ENCODE peak calls at places on chromosomes 13 and 19, in four cellular contexts. S is nephron progenitor cell; K is CD8-positive, alpha-beta T cell; C is mesothelial cell of epicardium. M is an unnamed sample.

GRCh38 chr19:14347999-14348889 is 33.0 kb upstream of the ADGRE5 start:
- DNase-seq in S (peak), K (peak), C (peak), M (peak)

GRCh38 chr13:99969934-99970760 is 1.4 kb downstream of the ZIC5 start:
- DNase-seq in S (peak), K (peak), C (no peak), M (no peak)

GRCh38 chr19:55605207-55605636 is 225 bp upstream of the ZNF865 start:
- DNase-seq in S (peak), K (peak), C (peak), M (peak)

GRCh38 chr19:15248648-15249559 is 16.7 kb upstream of the EPHX3 start:
- DNase-seq in S (no peak), K (no peak), C (no peak), M (no peak)

GRCh38 chr19:23914402-23915286 is at the start of gene ZNF726:
- DNase-seq in S (peak), K (peak), C (peak), M (no peak)

GRCh38 chr19:2610637-2611482 is 91.6 kb downstream of the GNG7 start:
- DNase-seq in S (peak), K (peak), C (peak), M (peak)

GRCh38 chr13:47826481-47826880 is 174.6 kb downstream of the SUCLA2 start:
- DNase-seq in S (no peak), K (no peak), C (no peak), M (no peak)

GRCh38 chr13:52780092-52780491 is 40.5 kb upstream of the CNMD start:
- DNase-seq in S (no peak), K (no peak), C (no peak), M (no peak)

GRCh38 chr19:33298146-33298911 is 4.0 kb downstream of the CEBPA start:
- DNase-seq in S (no peak), K (no peak), C (peak), M (no peak)

GRCh38 chr19:31110331-31110730 is 238.9 kb downstream of the TSHZ3 start:
- DNase-seq in S (peak), K (no peak), C (no peak), M (no peak)

GRCh38 chr19:35342430-35342829 is 5.3 kb upstream of the FFAR1 start:
- DNase-seq in S (no peak), K (no peak), C (no peak), M (no peak)

GRCh38 chr13:24269803-24270202 is 39.6 kb upstream of the C1QTNF9 start:
- DNase-seq in S (no peak), K (no peak), C (no peak), M (no peak)

GRCh38 chr13:56189978-56190377 is 950.7 kb upstream of the PRR20A start:
- DNase-seq in S (no peak), K (no peak), C (no peak), M (no peak)

GRCh38 chr19:16366433-16367268 is 42.0 kb downstream of the KLF2 start:
- DNase-seq in S (no peak), K (peak), C (no peak), M (no peak)

GRCh38 chr13:27712421-27712820 is 79.9 kb upstream of the GSX1 start:
- DNase-seq in S (no peak), K (no peak), C (no peak), M (no peak)

GRCh38 chr13:113022391-113023216 is 53.6 kb downstream of the MCF2L start:
- DNase-seq in S (peak), K (no peak), C (no peak), M (peak)

GRCh38 chr13:112341976-112342735 is 34.0 kb upstream of the SPACA7 start:
- DNase-seq in S (no peak), K (no peak), C (no peak), M (no peak)

GRCh38 chr19:15265849-15266248 is 33.6 kb upstream of the EPHX3 start:
- DNase-seq in S (no peak), K (no peak), C (no peak), M (no peak)

GRCh38 chr13:112888238-112889111 is 80.5 kb upstream of the MCF2L start:
- DNase-seq in S (no peak), K (no peak), C (no peak), M (no peak)

GRCh38 chr13:53351040-53351439 is 322.4 kb downstream of the OLFM4 start:
- DNase-seq in S (peak), K (no peak), C (no peak), M (no peak)

GRCh38 chr19:43798546-43799409 is 3.5 kb downstream of the LYPD5 start:
- DNase-seq in S (peak), K (peak), C (no peak), M (no peak)

GRCh38 chr19:50301607-50301971 is 27.6 kb downstream of the KCNC3 start:
- DNase-seq in S (no peak), K (no peak), C (no peak), M (no peak)

GRCh38 chr13:46006688-46007452 is 45.7 kb downstream of the ZC3H13 start:
- DNase-seq in S (no peak), K (no peak), C (no peak), M (no peak)

GRCh38 chr13:46015374-46015773 is 37.2 kb downstream of the ZC3H13 start:
- DNase-seq in S (no peak), K (no peak), C (no peak), M (no peak)

GRCh38 chr13:46008631-46009030 is 43.9 kb downstream of the ZC3H13 start:
- DNase-seq in S (no peak), K (no peak), C (no peak), M (no peak)

GRCh38 chr13:46012404-46012803 is 40.1 kb downstream of the ZC3H13 start:
- DNase-seq in S (no peak), K (no peak), C (no peak), M (no peak)

DNA sequence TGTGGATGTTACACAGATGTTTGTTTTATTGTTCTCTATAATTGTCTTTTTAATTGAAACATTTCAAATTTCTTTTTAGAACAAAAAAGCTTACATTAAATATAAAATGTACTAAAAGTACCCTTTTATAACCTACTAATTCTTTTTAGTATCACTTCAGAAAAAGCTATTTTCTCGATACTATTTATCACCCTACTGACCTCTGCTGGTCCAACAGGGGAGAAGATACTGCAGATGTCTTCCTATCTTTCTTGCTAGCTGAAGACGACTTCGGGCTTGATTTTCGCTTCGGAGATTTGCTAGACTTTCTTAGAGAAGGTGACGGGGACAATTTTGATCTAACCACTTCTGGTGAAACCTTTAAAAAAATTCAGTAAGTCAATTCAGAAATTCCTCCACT is 42.4 kb downstream of the ZC3H13 start:
- DNase-seq in S (no peak), K (no peak), C (no peak), M (no peak)
- TF ChIP-seq CTCF in S (peak), K (no peak), C (no peak), M (peak)

DNA sequence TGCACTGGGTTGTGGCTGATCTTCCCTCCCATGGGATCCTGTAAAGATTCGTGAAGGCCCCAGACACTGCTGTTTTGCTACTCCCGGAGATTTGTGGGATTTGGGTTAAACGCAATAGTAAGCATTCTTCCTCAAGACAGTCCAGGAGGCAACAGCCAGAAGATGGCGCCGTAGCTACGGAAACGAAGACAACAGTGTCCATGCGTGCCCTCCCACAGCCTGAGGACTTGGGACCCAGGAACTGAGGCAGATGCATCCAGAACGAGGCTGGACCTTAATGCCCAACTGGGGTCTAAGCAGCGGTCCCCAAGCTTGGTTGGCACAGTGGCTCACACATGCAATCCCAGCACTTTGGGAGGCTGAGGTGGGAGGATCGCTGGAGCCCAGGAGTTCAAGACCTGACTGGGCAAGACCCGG is 57.6 kb upstream of the ZNF507 start:
- DNase-seq in S (peak), K (no peak), C (no peak), M (peak)
- TF ChIP-seq CTCF in S (peak), K (no peak), C (no peak), M (peak)

DNA sequence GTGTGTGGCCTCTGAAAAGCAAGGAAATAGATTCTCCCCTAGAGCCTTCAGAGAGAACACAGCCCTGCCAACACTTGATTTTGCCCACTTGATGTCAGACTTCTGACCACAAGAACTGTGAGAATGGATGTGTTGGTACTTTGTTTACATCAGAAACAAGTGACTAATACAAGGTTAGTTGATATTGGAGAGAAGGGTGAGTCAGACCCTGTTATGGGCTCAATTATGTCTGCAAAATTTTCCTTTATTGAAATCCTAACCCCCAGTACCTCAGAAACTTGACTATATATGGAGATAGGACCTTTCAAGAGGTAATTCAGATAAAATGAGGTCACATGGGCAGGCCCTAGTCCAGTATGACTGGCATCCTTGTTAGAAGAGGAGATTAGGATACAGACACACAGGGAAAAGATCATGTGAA is 226.7 kb downstream of the RFC3 start:
- DNase-seq in S (no peak), K (no peak), C (no peak), M (no peak)
- TF ChIP-seq CTCF in S (no peak), K (no peak), C (no peak), M (no peak)

GRCh38 chr19:10565567-10566407 is at the start of gene KRI1:
- DNase-seq in S (peak), K (peak), C (peak), M (peak)

GRCh38 chr19:10562609-10563008 is 3.2 kb downstream of the KRI1 start:
- DNase-seq in S (no peak), K (no peak), C (no peak), M (no peak)

GRCh38 chr19:10566658-10567410 is 1.0 kb upstream of the KRI1 start:
- DNase-seq in S (no peak), K (peak), C (no peak), M (no peak)

GRCh38 chr19:10566408-10566657 is 523 bp upstream of the KRI1 start:
- DNase-seq in S (no peak), K (no peak), C (no peak), M (no peak)

DNA sequence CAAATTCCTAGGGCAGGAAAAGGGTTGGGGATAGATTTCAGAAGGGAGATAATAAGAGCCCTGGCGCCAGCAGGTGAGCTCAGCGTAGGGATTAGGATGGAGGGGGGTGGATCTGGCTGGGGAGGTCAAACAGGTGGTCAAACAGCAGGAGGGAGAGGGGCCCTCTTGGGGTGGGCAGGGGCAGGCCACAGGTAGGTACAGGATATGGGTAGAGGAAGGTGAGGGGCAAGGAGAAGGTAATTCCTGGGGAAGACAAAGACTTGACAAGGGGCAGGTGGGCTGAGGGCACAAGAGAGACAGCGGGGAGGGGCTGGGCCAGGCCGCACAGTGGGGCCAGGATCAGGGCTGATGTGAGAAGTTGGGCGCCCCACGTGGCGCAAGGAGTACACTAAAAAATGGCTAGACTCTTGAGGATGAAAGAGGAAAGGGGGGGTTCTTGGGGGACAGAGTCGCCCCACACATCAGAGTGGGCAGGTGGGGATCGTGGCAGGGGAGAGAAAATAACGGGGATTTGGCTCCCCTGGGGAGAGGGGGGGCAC is 713 bp downstream of the KRI1 start:
- DNase-seq in S (peak), K (peak), C (no peak), M (no peak)
- TF ChIP-seq CTCF in S (no peak), K (no peak), C (no peak), M (no peak)

GRCh38 chr13:44989941-44990340 is 603 bp downstream of the GPALPP1 start:
- DNase-seq in S (no peak), K (no peak), C (no peak), M (no peak)

GRCh38 chr13:44989071-44989889 is at the start of the genes GPALPP1 and NUFIP1:
- DNase-seq in S (peak), K (peak), C (peak), M (peak)
- TF ChIP-seq CTCF in S (no peak), K (no peak), C (peak), M (peak)

GRCh38 chr13:48975926-48976676 is 389 bp downstream of the FNDC3A start:
- DNase-seq in S (peak), K (peak), C (peak), M (peak)
- TF ChIP-seq CTCF in S (no peak), K (no peak), C (no peak), M (no peak)

DNA sequence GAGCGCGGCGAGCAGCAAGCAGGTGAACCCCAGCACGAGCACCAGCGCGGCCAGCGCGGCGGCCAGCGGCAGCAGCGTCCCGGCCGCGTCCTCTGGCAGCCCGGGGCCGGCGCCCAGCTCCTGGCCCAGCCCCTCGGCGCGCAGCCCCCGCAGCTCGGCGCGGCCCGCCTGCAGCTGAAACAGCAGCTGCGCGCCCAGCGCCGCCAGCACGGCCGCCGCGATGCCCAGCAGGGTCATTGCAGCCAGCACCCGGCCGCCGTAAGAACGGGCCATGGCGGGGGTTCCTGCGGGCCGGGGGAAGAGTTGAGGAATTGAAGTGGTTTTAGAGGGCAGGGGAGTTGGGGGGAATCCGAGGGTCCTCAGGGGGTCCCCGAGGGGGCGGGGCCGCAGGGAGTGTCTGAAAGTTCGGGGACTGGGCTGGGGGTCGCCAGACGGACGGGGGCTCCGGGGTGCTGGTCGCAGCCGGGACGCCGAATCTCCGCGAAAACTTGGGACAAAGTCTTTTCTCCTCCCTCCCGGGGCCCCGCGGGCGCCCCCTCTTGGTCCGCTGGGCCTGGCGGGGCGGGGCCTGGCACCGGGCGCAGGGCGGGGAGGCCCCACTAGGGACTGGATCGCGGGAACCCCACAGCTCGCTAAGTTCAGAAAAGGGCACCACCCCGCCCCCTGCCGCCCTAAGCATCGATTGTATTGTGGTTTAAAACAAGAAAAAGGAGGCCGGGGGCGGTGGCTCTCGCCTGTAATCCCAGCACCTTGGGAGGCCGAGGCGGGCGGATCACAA is at the start of gene TMEM221:
- DNase-seq in S (peak), K (peak), C (peak), M (peak)
- TF ChIP-seq CTCF in S (peak), K (peak), C (peak), M (peak)